ENCODE peak calls at places on chromosomes 13 and 19, in six cellular contexts. One of them, this sample, is unnamed.

GRCh38 chr13:79282976-79283375 is 123.1 kb downstream of the RBM26 start:
- DNase-seq in NCI-H2081: no peak
- DNase-seq in skeletal muscle cell: peak; percentile 45
- DNase-seq in Calu3: no peak
- DNase-seq in LoVo: no peak
- DNase-seq in DMS53: no peak
- DNase-seq in this sample: no peak

GRCh38 chr13:101155920-101156319 is 260.4 kb downstream of the NALCN start:
- DNase-seq in Calu3: no peak
- DNase-seq in NCI-H2081: no peak
- DNase-seq in skeletal muscle cell: no peak
- DNase-seq in LoVo: no peak
- DNase-seq in DMS53: peak; percentile 12
- DNase-seq in this sample: no peak

GRCh38 chr13:35927554-35927953 is 203.6 kb downstream of the DCLK1 start:
- DNase-seq in Calu3: no peak
- DNase-seq in DMS53: peak; percentile 14
- DNase-seq in skeletal muscle cell: no peak
- DNase-seq in LoVo: no peak
- DNase-seq in NCI-H2081: no peak
- DNase-seq in this sample: no peak

GRCh38 chr13:38073931-38074330 is 204.4 kb upstream of the TRPC4 start:
- DNase-seq in DMS53: no peak
- DNase-seq in Calu3: no peak
- DNase-seq in skeletal muscle cell: no peak
- DNase-seq in LoVo: no peak
- DNase-seq in NCI-H2081: no peak
- DNase-seq in this sample: no peak

GRCh38 chr13:35964764-35965163 is 166.4 kb downstream of the DCLK1 start:
- DNase-seq in NCI-H2081: no peak
- DNase-seq in Calu3: no peak
- DNase-seq in LoVo: no peak
- DNase-seq in DMS53: no peak
- DNase-seq in skeletal muscle cell: peak; percentile 83
- DNase-seq in this sample: no peak

GRCh38 chr13:50156722-50157121 is 141.5 kb downstream of the KCNRG start:
- DNase-seq in Calu3: no peak
- DNase-seq in NCI-H2081: no peak
- DNase-seq in skeletal muscle cell: peak; percentile 45
- DNase-seq in DMS53: no peak
- DNase-seq in LoVo: no peak
- DNase-seq in this sample: no peak

GRCh38 chr19:1406818-1407661 is at the start of gene DAZAP1:
- DNase-seq in LoVo: peak; percentile 99
- DNase-seq in Calu3: peak; percentile 98
- DNase-seq in NCI-H2081: peak; percentile 99
- DNase-seq in skeletal muscle cell: peak; percentile 93
- DNase-seq in DMS53: peak; percentile 99
- DNase-seq in this sample: peak; percentile 87

GRCh38 chr13:53200498-53201453 is 172.2 kb downstream of the OLFM4 start:
- DNase-seq in skeletal muscle cell: no peak
- DNase-seq in NCI-H2081: no peak
- DNase-seq in Calu3: no peak
- DNase-seq in LoVo: no peak
- DNase-seq in DMS53: no peak
- DNase-seq in this sample: no peak

GRCh38 chr19:1123381-1123780 is 19.6 kb downstream of the GPX4 start:
- DNase-seq in LoVo: no peak
- DNase-seq in skeletal muscle cell: no peak
- DNase-seq in Calu3: no peak
- DNase-seq in DMS53: no peak
- DNase-seq in NCI-H2081: no peak
- DNase-seq in this sample: no peak

GRCh38 chr19:49442793-49443365 is 1.6 kb upstream of the SLC17A7 start:
- DNase-seq in NCI-H2081: peak; percentile 45
- DNase-seq in LoVo: peak; percentile 93
- DNase-seq in Calu3: peak; percentile 96
- DNase-seq in skeletal muscle cell: peak; percentile 41
- DNase-seq in DMS53: peak; percentile 90
- DNase-seq in this sample: no peak

GRCh38 chr19:14434543-14435319 is 1.6 kb downstream of the PKN1 start:
- DNase-seq in DMS53: peak; percentile 20
- DNase-seq in skeletal muscle cell: no peak
- DNase-seq in NCI-H2081: no peak
- DNase-seq in Calu3: peak; percentile 78
- DNase-seq in LoVo: peak; percentile 5
- DNase-seq in this sample: no peak

GRCh38 chr13:74346960-74347359 is 212.8 kb upstream of the KLF12 start:
- DNase-seq in Calu3: no peak
- DNase-seq in skeletal muscle cell: no peak
- DNase-seq in NCI-H2081: no peak
- DNase-seq in LoVo: no peak
- DNase-seq in DMS53: no peak
- DNase-seq in this sample: no peak

GRCh38 chr13:112802808-112803207 is 113.0 kb downstream of the ATP11A start:
- DNase-seq in LoVo: no peak
- DNase-seq in Calu3: no peak
- DNase-seq in skeletal muscle cell: no peak
- DNase-seq in DMS53: no peak
- DNase-seq in NCI-H2081: no peak
- DNase-seq in this sample: no peak

GRCh38 chr13:74205313-74205690 is 71.1 kb upstream of the KLF12 start:
- DNase-seq in LoVo: no peak
- DNase-seq in NCI-H2081: no peak
- DNase-seq in skeletal muscle cell: no peak
- DNase-seq in DMS53: no peak
- DNase-seq in Calu3: no peak
- DNase-seq in this sample: no peak

GRCh38 chr13:49185264-49185663 is 34.9 kb upstream of the MLNR start:
- DNase-seq in LoVo: no peak
- DNase-seq in DMS53: peak; percentile 0
- DNase-seq in skeletal muscle cell: no peak
- DNase-seq in Calu3: no peak
- DNase-seq in NCI-H2081: no peak
- DNase-seq in this sample: no peak

GRCh38 chr13:27273658-27274425 is 3.2 kb downstream of the RASL11A start:
- DNase-seq in DMS53: no peak
- DNase-seq in Calu3: no peak
- DNase-seq in NCI-H2081: no peak
- DNase-seq in skeletal muscle cell: no peak
- DNase-seq in LoVo: no peak
- DNase-seq in this sample: no peak

GRCh38 chr13:89520468-89520867 is 1827.0 kb upstream of the MIR17HG start:
- DNase-seq in Calu3: no peak
- DNase-seq in skeletal muscle cell: no peak
- DNase-seq in NCI-H2081: no peak
- DNase-seq in DMS53: peak; percentile 55
- DNase-seq in LoVo: no peak
- DNase-seq in this sample: no peak

GRCh38 chr13:87669379-87669978 is 1.7 kb upstream of the SLITRK5 start:
- DNase-seq in DMS53: peak; percentile 62
- DNase-seq in skeletal muscle cell: no peak
- DNase-seq in LoVo: peak; percentile 8
- DNase-seq in Calu3: no peak
- DNase-seq in NCI-H2081: peak; percentile 22
- DNase-seq in this sample: no peak

GRCh38 chr13:76852991-76853390 is 33.2 kb downstream of the KCTD12 start:
- DNase-seq in LoVo: no peak
- DNase-seq in NCI-H2081: no peak
- DNase-seq in Calu3: peak; percentile 2
- DNase-seq in skeletal muscle cell: peak; percentile 51
- DNase-seq in DMS53: no peak
- DNase-seq in this sample: no peak

GRCh38 chr13:97223711-97224461 is 1.8 kb downstream of the MBNL2 start:
- DNase-seq in Calu3: no peak
- DNase-seq in NCI-H2081: peak; percentile 36
- DNase-seq in DMS53: peak; percentile 38
- DNase-seq in skeletal muscle cell: peak; percentile 90
- DNase-seq in LoVo: peak; percentile 53
- DNase-seq in this sample: no peak

GRCh38 chr19:29489182-29489951 is 36.4 kb upstream of the VSTM2B start:
- DNase-seq in DMS53: no peak
- DNase-seq in LoVo: no peak
- DNase-seq in skeletal muscle cell: no peak
- DNase-seq in Calu3: no peak
- DNase-seq in NCI-H2081: no peak
- DNase-seq in this sample: no peak

GRCh38 chr19:16949496-16950023 is 60.8 kb downstream of the F2RL3 start:
- DNase-seq in NCI-H2081: no peak
- DNase-seq in DMS53: no peak
- DNase-seq in Calu3: no peak
- DNase-seq in skeletal muscle cell: no peak
- DNase-seq in LoVo: no peak
- DNase-seq in this sample: no peak

GRCh38 chr19:53915000-53915399 is 5.9 kb downstream of the CACNG7 start:
- DNase-seq in LoVo: no peak
- DNase-seq in Calu3: no peak
- DNase-seq in skeletal muscle cell: no peak
- DNase-seq in DMS53: no peak
- DNase-seq in NCI-H2081: no peak
- DNase-seq in this sample: no peak

GRCh38 chr13:48873598-48873997 is 102.1 kb upstream of the FNDC3A start:
- DNase-seq in DMS53: no peak
- DNase-seq in NCI-H2081: no peak
- DNase-seq in LoVo: no peak
- DNase-seq in skeletal muscle cell: no peak
- DNase-seq in Calu3: no peak
- DNase-seq in this sample: no peak

GRCh38 chr13:35995136-35995535 is 136.0 kb downstream of the DCLK1 start:
- DNase-seq in NCI-H2081: no peak
- DNase-seq in LoVo: no peak
- DNase-seq in Calu3: no peak
- DNase-seq in DMS53: no peak
- DNase-seq in skeletal muscle cell: no peak
- DNase-seq in this sample: no peak

GRCh38 chr19:29329460-29330134 is 116.6 kb upstream of the UQCRFS1 start:
- DNase-seq in DMS53: peak; percentile 2
- DNase-seq in skeletal muscle cell: no peak
- DNase-seq in LoVo: no peak
- DNase-seq in NCI-H2081: no peak
- DNase-seq in Calu3: no peak
- DNase-seq in this sample: no peak

GRCh38 chr19:38213911-38214625 is 10.0 kb downstream of the DPF1 start:
- DNase-seq in LoVo: no peak
- DNase-seq in skeletal muscle cell: peak; percentile 20
- DNase-seq in NCI-H2081: no peak
- DNase-seq in DMS53: peak; percentile 90
- DNase-seq in Calu3: peak; percentile 57
- DNase-seq in this sample: no peak

This sample was measured in GM12864.